ENCODE peak calls at places on chromosomes 3 and 15, in six cellular contexts. T is tibial artery, V is cardiac muscle cell, X is stomach, F is fibroblast of lung, Y is right lobe of liver. E is an unnamed sample. For H3K4me1, the result is how much of the 10 kb centered on the place peaks cover.

GRCh38 chr15:73941449-73941848 is 15.2 kb downstream of the LOXL1 start:
- DNase-seq in X (no peak), Y (no peak), F (no peak), V (no peak), T (no peak), E (no peak)

GRCh38 chr3:79278681-79279080 is 489.1 kb downstream of the ROBO1 start:
- DNase-seq in F (no peak), X (no peak), V (no peak), T (no peak), Y (no peak), E (no peak)

GRCh38 chr3:14884665-14885064 is 62.7 kb upstream of the NR2C2 start:
- DNase-seq in T (no peak), F (no peak), V (no peak), Y (no peak), X (no peak), E (no peak)

GRCh38 chr15:47471020-47471419 is 246.3 kb upstream of the SEMA6D start:
- DNase-seq in X (no peak), F (peak), T (no peak), V (no peak), Y (no peak), E (no peak)

GRCh38 chr3:126998728-126999127 is 15.8 kb downstream of the PLXNA1 start:
- DNase-seq in V (no peak), X (no peak), Y (no peak), F (no peak), T (no peak), E (no peak)

GRCh38 chr3:65946438-65946837 is 92.3 kb downstream of the MAGI1 start:
- DNase-seq in T (peak), V (peak), Y (peak), X (no peak), F (peak), E (no peak)

GRCh38 chr3:105387122-105387751 is 20.5 kb downstream of the ALCAM start:
- DNase-seq in F (peak), T (no peak), V (no peak), Y (peak), X (no peak), E (no peak)

GRCh38 chr3:94176886-94177285 is 114.0 kb downstream of the NSUN3 start:
- DNase-seq in F (no peak), T (no peak), X (no peak), Y (no peak), V (no peak), E (no peak)

GRCh38 chr15:40930430-40931299 is 1.5 kb downstream of the DLL4 start:
- DNase-seq in T (no peak), F (no peak), Y (peak), X (no peak), V (peak), E (no peak)

GRCh38 chr3:171165499-171165921 is 139.0 kb upstream of the SLC2A2 start:
- DNase-seq in F (no peak), T (no peak), Y (no peak), X (no peak), V (no peak), E (no peak)

GRCh38 chr3:140394488-140395133 is 283.3 kb upstream of the TRIM42 start:
- DNase-seq in Y (no peak), T (no peak), X (no peak), F (no peak), V (no peak), E (no peak)

GRCh38 chr15:28921925-28922711 is 36.3 kb downstream of the APBA2 start:
- DNase-seq in X (no peak), F (no peak), V (no peak), Y (no peak), T (peak), E (no peak)

GRCh38 chr3:161305095-161305991 is 66.0 kb downstream of the SPTSSB start:
- DNase-seq in Y (no peak), T (no peak), F (peak), X (no peak), V (peak), E (no peak)

GRCh38 chr15:53549697-53550315 is 209.7 kb downstream of the WDR72 start:
- DNase-seq in F (no peak), X (no peak), V (no peak), T (no peak), Y (no peak), E (no peak)
- H3K4me1 ChIP-seq in F (under half), X (under half), V (under half), T (under half), Y (under half), E (under half)

GRCh38 chr15:85767785-85768529 is 26.8 kb downstream of the KLHL25 start:
- DNase-seq in F (no peak), Y (no peak), T (no peak), X (no peak), V (no peak), E (no peak)

GRCh38 chr15:85768595-85769168 is 26.0 kb downstream of the KLHL25 start:
- DNase-seq in T (no peak), Y (no peak), F (no peak), X (no peak), V (no peak), E (no peak)

GRCh38 chr15:85764649-85765277 is 30.0 kb downstream of the KLHL25 start:
- DNase-seq in V (peak), Y (no peak), X (no peak), F (no peak), T (no peak), E (no peak)

GRCh38 chr15:85764304-85764633 is 30.5 kb downstream of the KLHL25 start:
- DNase-seq in T (no peak), Y (no peak), V (no peak), X (no peak), F (no peak), E (no peak)

DNA sequence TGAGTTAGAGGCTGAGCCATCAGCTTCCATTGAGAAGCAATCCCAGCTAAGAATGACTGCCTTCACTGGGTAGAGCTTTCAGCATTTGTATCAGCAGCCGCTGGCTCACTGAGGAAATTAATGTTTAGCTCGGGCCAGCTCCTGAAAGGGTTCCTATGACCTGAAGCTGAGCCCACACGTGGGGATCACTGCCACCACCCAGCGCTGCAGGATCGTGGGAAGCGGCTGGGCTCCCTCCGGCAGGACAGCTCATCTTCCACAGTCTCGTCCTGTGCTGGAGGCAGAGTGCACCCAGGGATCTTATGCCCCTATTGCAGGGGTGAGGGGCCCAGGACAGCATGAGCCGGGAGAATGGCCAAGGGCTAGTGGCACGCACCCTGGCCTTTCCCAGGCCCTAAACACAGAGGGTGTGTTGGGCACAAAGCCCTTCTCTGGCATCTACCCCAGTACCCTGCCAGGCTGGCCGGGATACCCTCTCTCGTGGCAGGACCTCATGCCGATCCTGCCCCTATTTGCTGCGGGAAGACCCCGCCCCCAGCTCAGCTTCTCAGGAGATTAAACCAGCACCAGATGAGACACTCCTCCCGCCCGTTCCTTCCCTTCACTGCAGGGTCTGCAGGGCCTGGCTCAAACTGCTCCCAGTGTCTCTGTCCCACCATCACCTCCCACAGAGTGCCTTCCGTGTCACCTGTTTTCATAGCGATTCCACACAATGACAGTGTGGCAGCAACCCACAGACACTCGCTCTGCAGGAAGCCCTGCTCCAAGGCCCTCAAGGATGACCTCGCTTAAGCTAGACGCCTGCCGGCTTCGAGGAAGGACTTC is 28.5 kb downstream of the KLHL25 start:
- DNase-seq in V (no peak), X (no peak), T (no peak), Y (peak), F (no peak), E (no peak)
- H3K27ac ChIP-seq in V (no peak), X (peak), T (no peak), Y (peak), F (no peak), E (no peak)

DNA sequence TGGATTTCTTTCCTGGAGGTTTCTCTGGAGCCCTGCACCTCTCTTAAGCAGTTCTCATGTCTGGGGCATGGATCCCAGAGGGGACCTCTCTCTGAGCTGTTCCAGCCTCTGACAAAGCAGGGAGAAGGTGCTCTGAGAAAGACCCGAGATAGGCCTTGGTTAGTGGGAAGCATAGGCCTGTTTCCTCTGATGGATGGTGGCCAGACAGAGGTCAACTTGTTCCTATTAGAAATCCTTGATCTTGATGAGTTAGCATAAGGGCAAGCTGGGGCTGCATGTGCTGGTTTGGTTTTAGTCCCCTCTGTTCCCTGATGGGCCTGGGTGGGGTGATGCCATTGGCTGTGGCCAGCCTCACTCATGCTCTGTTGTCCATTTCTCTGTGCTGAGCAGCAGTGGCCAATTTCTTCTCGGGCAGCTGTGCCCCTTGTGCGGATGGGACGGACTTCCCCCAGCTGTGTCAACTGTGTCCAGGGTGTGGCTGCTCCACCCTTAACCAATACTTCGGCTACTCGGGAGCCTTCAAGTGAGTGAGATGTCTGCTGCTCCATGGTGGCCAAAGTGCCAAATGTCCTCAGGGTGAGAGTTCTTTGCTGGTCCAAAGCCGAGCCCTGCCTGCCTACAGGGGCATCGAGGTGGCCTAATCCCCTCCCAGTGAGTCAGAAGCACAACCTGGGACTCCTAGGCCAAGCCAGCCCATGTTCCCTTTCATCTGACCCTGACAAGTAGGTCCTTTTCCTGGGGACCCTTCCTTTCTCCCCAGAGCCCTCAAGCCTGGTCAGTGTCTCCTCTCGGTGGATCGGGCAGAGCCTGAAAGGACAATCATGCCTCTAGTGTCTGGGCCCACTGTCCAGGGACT is 9.0 kb downstream of the TF start:
- DNase-seq in T (no peak), F (no peak), V (no peak), Y (no peak), X (no peak), E (no peak)
- H3K4me1 ChIP-seq in T (under half), F (under half), V (under half), Y (under half), X (under half), E (under half)

DNA sequence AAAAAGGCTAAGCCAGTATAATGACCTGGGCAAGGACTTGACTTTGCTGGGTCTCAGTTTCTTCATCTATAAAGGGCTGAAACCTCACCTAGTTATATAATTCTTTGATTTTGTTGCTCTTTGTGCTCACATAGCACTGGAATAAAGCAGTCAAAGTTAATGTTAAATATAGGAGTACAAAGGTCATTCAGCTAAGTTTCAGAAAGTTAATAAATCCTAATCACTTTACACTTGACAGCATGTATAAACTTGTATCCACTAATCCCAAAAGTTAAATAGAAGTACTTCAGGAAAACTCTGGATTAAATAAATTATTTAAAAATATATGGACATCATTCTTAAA is 33.9 kb downstream of the PLCL2 start:
- DNase-seq in F (no peak), X (no peak), T (no peak), Y (no peak), V (no peak), E (no peak)
- H3K27ac ChIP-seq in F (no peak), X (no peak), T (no peak), Y (peak), V (no peak), E (no peak)

GRCh38 chr3:186216903-186217819 is 108.3 kb upstream of the ETV5 start:
- DNase-seq in X (no peak), F (peak), Y (no peak), T (no peak), V (no peak), E (no peak)

GRCh38 chr3:186219211-186219638 is 110.3 kb upstream of the ETV5 start:
- DNase-seq in T (no peak), V (no peak), F (no peak), Y (no peak), X (no peak), E (no peak)

GRCh38 chr3:186220365-186220764 is 111.5 kb upstream of the ETV5 start:
- DNase-seq in T (no peak), F (no peak), X (no peak), Y (no peak), V (no peak), E (no peak)

GRCh38 chr3:186217820-186218164 is 108.9 kb upstream of the ETV5 start:
- DNase-seq in T (no peak), V (no peak), F (no peak), Y (no peak), X (no peak), E (no peak)

GRCh38 chr3:186218423-186218822 is 109.5 kb upstream of the ETV5 start:
- DNase-seq in V (no peak), T (no peak), Y (no peak), X (no peak), F (no peak), E (no peak)
- H3K4me1 ChIP-seq in V (under half), T (under half), Y (under half), X (under half), F (under half), E (under half)

GRCh38 chr3:192186508-192186907 is 540.8 kb downstream of the FGF12 start:
- DNase-seq in T (no peak), Y (no peak), X (no peak), V (no peak), F (no peak), E (no peak)

GRCh38 chr3:192183109-192183508 is 544.2 kb downstream of the FGF12 start:
- DNase-seq in T (no peak), F (no peak), X (no peak), Y (no peak), V (no peak), E (no peak)

GRCh38 chr3:192194081-192194480 is 533.3 kb downstream of the FGF12 start:
- DNase-seq in T (no peak), V (no peak), Y (no peak), X (no peak), F (no peak), E (no peak)

GRCh38 chr3:192187485-192188051 is 539.8 kb downstream of the FGF12 start:
- DNase-seq in Y (no peak), X (no peak), T (no peak), V (peak), F (peak), E (no peak)

DNA sequence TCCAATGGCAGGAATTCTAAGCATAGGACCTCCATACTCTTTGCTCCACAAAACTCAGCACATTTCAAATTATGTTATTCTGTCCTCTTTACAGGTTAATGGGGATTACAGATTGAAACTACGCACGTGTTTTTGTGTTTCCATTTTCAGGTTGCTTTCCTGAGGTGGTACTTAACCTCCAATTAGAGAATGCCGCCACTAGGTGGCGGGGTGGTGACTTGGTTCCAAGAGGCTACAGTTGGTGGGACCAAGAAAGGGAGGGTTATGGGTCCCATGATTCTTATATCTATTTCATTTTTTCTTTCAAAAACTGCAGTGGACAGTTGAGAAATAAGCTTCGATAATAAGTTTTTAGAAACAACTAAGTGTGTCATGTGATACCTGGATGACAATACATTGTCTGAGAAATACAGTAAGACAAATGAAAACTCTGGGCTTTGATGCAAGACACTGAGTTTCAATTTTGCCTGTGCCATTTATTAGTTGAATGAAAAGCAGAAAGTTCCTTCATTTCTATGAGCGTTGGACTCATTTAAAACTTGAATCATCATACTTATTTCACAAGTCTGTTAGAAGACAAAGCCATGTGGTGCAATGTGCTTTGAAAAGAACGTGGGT is 539.0 kb downstream of the FGF12 start:
- DNase-seq in V (peak), X (peak), Y (peak), T (no peak), F (peak), E (peak)
- H3K27ac ChIP-seq in V (no peak), X (no peak), Y (no peak), T (no peak), F (no peak), E (no peak)

GRCh38 chr15:78069052-78069414 is 8.5 kb downstream of the TBC1D2B start:
- DNase-seq in V (no peak), Y (no peak), X (no peak), T (peak), F (no peak), E (no peak)
- H3K4me1 ChIP-seq in V (under half), Y (half or more), X (half or more), T (under half), F (half or more), E (under half)

E was measured in iPS DF 6.9.